ENCODE peak calls at places on chromosomes 4 and X, in five cellular contexts. One of them, this sample, is unnamed.

GRCh38 chr4:165006457-165006856 is 25.3 kb upstream of the TRIM60 start:
- DNase-seq in progenitor cell of endocrine pancreas: no peak
- DNase-seq in MCF 10A: no peak
- DNase-seq in foreskin fibroblast: no peak
- DNase-seq in iPS-NIHi11: peak
- DNase-seq in this sample: no peak

GRCh38 chrX:88424071-88424470 is 323.0 kb upstream of the CPXCR1 start:
- DNase-seq in foreskin fibroblast: no peak
- DNase-seq in MCF 10A: no peak
- DNase-seq in iPS-NIHi11: no peak
- DNase-seq in progenitor cell of endocrine pancreas: no peak
- DNase-seq in this sample: no peak

GRCh38 chr4:7361256-7361655 is 73.5 kb downstream of the PSAPL1 start:
- DNase-seq in foreskin fibroblast: no peak
- DNase-seq in iPS-NIHi11: no peak
- DNase-seq in MCF 10A: no peak
- DNase-seq in progenitor cell of endocrine pancreas: no peak
- DNase-seq in this sample: no peak

GRCh38 chr4:27289704-27290103 is 429.1 kb downstream of the STIM2 start:
- DNase-seq in foreskin fibroblast: no peak
- DNase-seq in MCF 10A: no peak
- DNase-seq in iPS-NIHi11: no peak
- DNase-seq in progenitor cell of endocrine pancreas: no peak
- DNase-seq in this sample: no peak

GRCh38 chr4:100795581-100795980 is 277.8 kb upstream of the EMCN start:
- DNase-seq in progenitor cell of endocrine pancreas: no peak
- DNase-seq in iPS-NIHi11: no peak
- DNase-seq in MCF 10A: no peak
- DNase-seq in foreskin fibroblast: no peak
- DNase-seq in this sample: no peak

GRCh38 chr4:75338352-75338880 is 175.8 kb downstream of the RCHY1 start:
- DNase-seq in iPS-NIHi11: no peak
- DNase-seq in foreskin fibroblast: no peak
- DNase-seq in progenitor cell of endocrine pancreas: no peak
- DNase-seq in MCF 10A: peak
- DNase-seq in this sample: no peak

GRCh38 chr4:8159522-8160232 is 1.1 kb upstream of the ABLIM2 start:
- DNase-seq in progenitor cell of endocrine pancreas: no peak
- DNase-seq in MCF 10A: no peak
- DNase-seq in foreskin fibroblast: no peak
- DNase-seq in iPS-NIHi11: no peak
- DNase-seq in this sample: no peak

GRCh38 chrX:38561951-38562719 is 793 bp downstream of the TSPAN7 start:
- DNase-seq in progenitor cell of endocrine pancreas: peak
- DNase-seq in foreskin fibroblast: peak
- DNase-seq in MCF 10A: no peak
- DNase-seq in iPS-NIHi11: peak
- DNase-seq in this sample: no peak

GRCh38 chrX:107684956-107685385 is 56.7 kb downstream of the PRPS1 start:
- DNase-seq in progenitor cell of endocrine pancreas: no peak
- DNase-seq in MCF 10A: peak
- DNase-seq in foreskin fibroblast: peak
- DNase-seq in iPS-NIHi11: peak
- DNase-seq in this sample: peak

GRCh38 chr4:169611991-169612868 is at the start of gene NEK1:
- DNase-seq in foreskin fibroblast: peak
- DNase-seq in progenitor cell of endocrine pancreas: peak
- DNase-seq in MCF 10A: peak
- DNase-seq in iPS-NIHi11: peak
- DNase-seq in this sample: peak

GRCh38 chrX:56793533-56794320 is 64.7 kb downstream of the NBDY start:
- DNase-seq in progenitor cell of endocrine pancreas: no peak
- DNase-seq in iPS-NIHi11: no peak
- DNase-seq in foreskin fibroblast: peak
- DNase-seq in MCF 10A: no peak
- DNase-seq in this sample: no peak

GRCh38 chrX:105765691-105766090 is 56.6 kb upstream of the NRK start:
- DNase-seq in progenitor cell of endocrine pancreas: no peak
- DNase-seq in MCF 10A: no peak
- DNase-seq in foreskin fibroblast: no peak
- DNase-seq in iPS-NIHi11: no peak
- DNase-seq in this sample: peak

GRCh38 chr4:7666011-7666410 is 231.3 kb upstream of the PSAPL1 start:
- DNase-seq in progenitor cell of endocrine pancreas: no peak
- DNase-seq in iPS-NIHi11: no peak
- DNase-seq in MCF 10A: no peak
- DNase-seq in foreskin fibroblast: no peak
- DNase-seq in this sample: no peak

GRCh38 chr4:107478327-107478946 is 241.6 kb downstream of the PAPSS1 start:
- DNase-seq in progenitor cell of endocrine pancreas: no peak
- DNase-seq in foreskin fibroblast: no peak
- DNase-seq in MCF 10A: no peak
- DNase-seq in iPS-NIHi11: no peak
- DNase-seq in this sample: no peak

GRCh38 chr4:23922535-23923115 is 32.8 kb upstream of the PPARGC1A start:
- DNase-seq in MCF 10A: no peak
- DNase-seq in foreskin fibroblast: no peak
- DNase-seq in iPS-NIHi11: no peak
- DNase-seq in progenitor cell of endocrine pancreas: no peak
- DNase-seq in this sample: no peak

GRCh38 chr4:74531952-74532794 is 87.2 kb downstream of the AREG start:
- DNase-seq in MCF 10A: peak
- DNase-seq in iPS-NIHi11: peak
- DNase-seq in foreskin fibroblast: peak
- DNase-seq in progenitor cell of endocrine pancreas: no peak
- DNase-seq in this sample: peak

GRCh38 chr4:173782660-173783059 is 252.6 kb upstream of the HAND2 start:
- DNase-seq in foreskin fibroblast: no peak
- DNase-seq in MCF 10A: no peak
- DNase-seq in progenitor cell of endocrine pancreas: no peak
- DNase-seq in iPS-NIHi11: peak
- DNase-seq in this sample: no peak

GRCh38 chrX:47623540-47624027 is 3.9 kb upstream of the SYN1 start:
- DNase-seq in progenitor cell of endocrine pancreas: no peak
- DNase-seq in foreskin fibroblast: peak
- DNase-seq in MCF 10A: no peak
- DNase-seq in iPS-NIHi11: peak
- DNase-seq in this sample: no peak

GRCh38 chr4:152885185-152885584 is 50.9 kb upstream of the FHDC1 start:
- DNase-seq in MCF 10A: no peak
- DNase-seq in iPS-NIHi11: no peak
- DNase-seq in foreskin fibroblast: no peak
- DNase-seq in progenitor cell of endocrine pancreas: no peak
- DNase-seq in this sample: no peak

GRCh38 chr4:185573651-185574199 is 38.4 kb upstream of the PDLIM3 start:
- DNase-seq in iPS-NIHi11: peak
- DNase-seq in foreskin fibroblast: peak
- DNase-seq in MCF 10A: peak
- DNase-seq in progenitor cell of endocrine pancreas: no peak
- DNase-seq in this sample: peak

GRCh38 chr4:102847687-102848086 is 20.3 kb upstream of the UBE2D3 start:
- DNase-seq in MCF 10A: no peak
- DNase-seq in iPS-NIHi11: no peak
- DNase-seq in progenitor cell of endocrine pancreas: no peak
- DNase-seq in foreskin fibroblast: no peak
- DNase-seq in this sample: no peak

GRCh38 chrX:78333521-78333920 is 6.1 kb upstream of the CYSLTR1 start:
- DNase-seq in MCF 10A: peak
- DNase-seq in iPS-NIHi11: no peak
- DNase-seq in foreskin fibroblast: peak
- DNase-seq in progenitor cell of endocrine pancreas: no peak
- DNase-seq in this sample: no peak

GRCh38 chr4:90095000-90095399 is 32.2 kb upstream of the CCSER1 start:
- DNase-seq in MCF 10A: no peak
- DNase-seq in progenitor cell of endocrine pancreas: no peak
- DNase-seq in foreskin fibroblast: no peak
- DNase-seq in iPS-NIHi11: no peak
- DNase-seq in this sample: peak

GRCh38 chrX:44596277-44596676 is 53.6 kb upstream of the FUNDC1 start:
- DNase-seq in progenitor cell of endocrine pancreas: no peak
- DNase-seq in foreskin fibroblast: no peak
- DNase-seq in MCF 10A: no peak
- DNase-seq in iPS-NIHi11: no peak
- DNase-seq in this sample: no peak